ENCODE peak calls at places on chromosome 2, in six cellular contexts. One of them, this sample, is unnamed.

GRCh38 chr2:227456772-227457171 is 15.2 kb upstream of the AGFG1 start:
- DNase-seq in D341Med: no peak
- DNase-seq in activated gamma-delta T cell treated with anti-CD3 and anti-CD28 coated beads, Interleukin-2, amount 50 U/mL, for 16 hours: no peak
- DNase-seq in substantia nigra: no peak
- DNase-seq in K562: no peak
- DNase-seq in activated CD4-positive, CD25-positive, alpha-beta regulatory T cell: no peak
- DNase-seq in this sample: no peak

GRCh38 chr2:96153291-96153713 is 8.1 kb upstream of the DUSP2 start:
- DNase-seq in K562: no peak
- DNase-seq in D341Med: no peak
- DNase-seq in substantia nigra: no peak
- DNase-seq in activated CD4-positive, CD25-positive, alpha-beta regulatory T cell: no peak
- DNase-seq in activated gamma-delta T cell treated with anti-CD3 and anti-CD28 coated beads, Interleukin-2, amount 50 U/mL, for 16 hours: no peak
- DNase-seq in this sample: no peak

GRCh38 chr2:241636983-241637232 is at the start of gene THAP4:
- DNase-seq in substantia nigra: no peak
- DNase-seq in activated CD4-positive, CD25-positive, alpha-beta regulatory T cell: no peak
- DNase-seq in D341Med: no peak
- DNase-seq in activated gamma-delta T cell treated with anti-CD3 and anti-CD28 coated beads, Interleukin-2, amount 50 U/mL, for 16 hours: peak
- DNase-seq in K562: peak
- DNase-seq in this sample: no peak

GRCh38 chr2:218733615-218734021 is 23.0 kb downstream of the TTLL4 start:
- DNase-seq in D341Med: no peak
- DNase-seq in activated gamma-delta T cell treated with anti-CD3 and anti-CD28 coated beads, Interleukin-2, amount 50 U/mL, for 16 hours: no peak
- DNase-seq in substantia nigra: peak
- DNase-seq in activated CD4-positive, CD25-positive, alpha-beta regulatory T cell: no peak
- DNase-seq in K562: no peak
- DNase-seq in this sample: peak

GRCh38 chr2:230671117-230671516 is 41.5 kb upstream of the CAB39 start:
- DNase-seq in activated CD4-positive, CD25-positive, alpha-beta regulatory T cell: no peak
- DNase-seq in D341Med: no peak
- DNase-seq in activated gamma-delta T cell treated with anti-CD3 and anti-CD28 coated beads, Interleukin-2, amount 50 U/mL, for 16 hours: no peak
- DNase-seq in substantia nigra: no peak
- DNase-seq in K562: no peak
- DNase-seq in this sample: no peak

GRCh38 chr2:188788621-188789020 is 185.6 kb upstream of the COL3A1 start:
- DNase-seq in K562: no peak
- DNase-seq in D341Med: no peak
- DNase-seq in substantia nigra: no peak
- DNase-seq in activated gamma-delta T cell treated with anti-CD3 and anti-CD28 coated beads, Interleukin-2, amount 50 U/mL, for 16 hours: no peak
- DNase-seq in activated CD4-positive, CD25-positive, alpha-beta regulatory T cell: no peak
- DNase-seq in this sample: peak

GRCh38 chr2:17608251-17608650 is 67.8 kb downstream of the VSNL1 start:
- DNase-seq in substantia nigra: no peak
- DNase-seq in K562: no peak
- DNase-seq in activated gamma-delta T cell treated with anti-CD3 and anti-CD28 coated beads, Interleukin-2, amount 50 U/mL, for 16 hours: no peak
- DNase-seq in activated CD4-positive, CD25-positive, alpha-beta regulatory T cell: no peak
- DNase-seq in D341Med: no peak
- DNase-seq in this sample: no peak

GRCh38 chr2:25341753-25342371 is at the start of gene DNMT3A:
- DNase-seq in substantia nigra: peak
- DNase-seq in activated CD4-positive, CD25-positive, alpha-beta regulatory T cell: no peak
- DNase-seq in activated gamma-delta T cell treated with anti-CD3 and anti-CD28 coated beads, Interleukin-2, amount 50 U/mL, for 16 hours: no peak
- DNase-seq in K562: peak
- DNase-seq in D341Med: peak
- DNase-seq in this sample: no peak

GRCh38 chr2:96148410-96149217 is 3.4 kb upstream of the DUSP2 start:
- DNase-seq in D341Med: peak
- DNase-seq in activated gamma-delta T cell treated with anti-CD3 and anti-CD28 coated beads, Interleukin-2, amount 50 U/mL, for 16 hours: peak
- DNase-seq in substantia nigra: no peak
- DNase-seq in activated CD4-positive, CD25-positive, alpha-beta regulatory T cell: peak
- DNase-seq in K562: no peak
- DNase-seq in this sample: peak

GRCh38 chr2:109214651-109215371 is 85.8 kb downstream of the SH3RF3 start:
- DNase-seq in K562: no peak
- DNase-seq in D341Med: no peak
- DNase-seq in activated gamma-delta T cell treated with anti-CD3 and anti-CD28 coated beads, Interleukin-2, amount 50 U/mL, for 16 hours: no peak
- DNase-seq in activated CD4-positive, CD25-positive, alpha-beta regulatory T cell: no peak
- DNase-seq in substantia nigra: no peak
- DNase-seq in this sample: no peak

GRCh38 chr2:236516708-236517107 is 52.9 kb upstream of the ACKR3 start:
- DNase-seq in K562: no peak
- DNase-seq in substantia nigra: no peak
- DNase-seq in activated gamma-delta T cell treated with anti-CD3 and anti-CD28 coated beads, Interleukin-2, amount 50 U/mL, for 16 hours: no peak
- DNase-seq in activated CD4-positive, CD25-positive, alpha-beta regulatory T cell: no peak
- DNase-seq in D341Med: no peak
- DNase-seq in this sample: no peak

GRCh38 chr2:11175293-11175795 is 20.1 kb downstream of the SLC66A3 start:
- DNase-seq in activated CD4-positive, CD25-positive, alpha-beta regulatory T cell: no peak
- DNase-seq in substantia nigra: no peak
- DNase-seq in D341Med: no peak
- DNase-seq in K562: no peak
- DNase-seq in activated gamma-delta T cell treated with anti-CD3 and anti-CD28 coated beads, Interleukin-2, amount 50 U/mL, for 16 hours: no peak
- DNase-seq in this sample: peak

GRCh38 chr2:187093771-187094412 is 244.9 kb upstream of the ZSWIM2 start:
- DNase-seq in D341Med: no peak
- DNase-seq in activated gamma-delta T cell treated with anti-CD3 and anti-CD28 coated beads, Interleukin-2, amount 50 U/mL, for 16 hours: no peak
- DNase-seq in substantia nigra: no peak
- DNase-seq in activated CD4-positive, CD25-positive, alpha-beta regulatory T cell: no peak
- DNase-seq in K562: no peak
- DNase-seq in this sample: no peak

GRCh38 chr2:80889009-80889408 is 584.5 kb upstream of the LRRTM1 start:
- DNase-seq in D341Med: no peak
- DNase-seq in K562: no peak
- DNase-seq in activated CD4-positive, CD25-positive, alpha-beta regulatory T cell: no peak
- DNase-seq in activated gamma-delta T cell treated with anti-CD3 and anti-CD28 coated beads, Interleukin-2, amount 50 U/mL, for 16 hours: no peak
- DNase-seq in substantia nigra: no peak
- DNase-seq in this sample: no peak

GRCh38 chr2:207046642-207047213 is 107.4 kb downstream of the CPO start:
- DNase-seq in activated gamma-delta T cell treated with anti-CD3 and anti-CD28 coated beads, Interleukin-2, amount 50 U/mL, for 16 hours: no peak
- DNase-seq in substantia nigra: no peak
- DNase-seq in K562: no peak
- DNase-seq in activated CD4-positive, CD25-positive, alpha-beta regulatory T cell: no peak
- DNase-seq in D341Med: no peak
- DNase-seq in this sample: peak

GRCh38 chr2:122061206-122061605 is 305.8 kb downstream of the TSN start:
- DNase-seq in activated CD4-positive, CD25-positive, alpha-beta regulatory T cell: no peak
- DNase-seq in D341Med: no peak
- DNase-seq in activated gamma-delta T cell treated with anti-CD3 and anti-CD28 coated beads, Interleukin-2, amount 50 U/mL, for 16 hours: no peak
- DNase-seq in K562: no peak
- DNase-seq in substantia nigra: no peak
- DNase-seq in this sample: no peak

GRCh38 chr2:163717993-163718680 is 17.7 kb downstream of the FIGN start:
- DNase-seq in activated gamma-delta T cell treated with anti-CD3 and anti-CD28 coated beads, Interleukin-2, amount 50 U/mL, for 16 hours: no peak
- DNase-seq in substantia nigra: no peak
- DNase-seq in D341Med: no peak
- DNase-seq in activated CD4-positive, CD25-positive, alpha-beta regulatory T cell: no peak
- DNase-seq in K562: no peak
- DNase-seq in this sample: no peak

GRCh38 chr2:205783872-205784510 is 101.7 kb downstream of the NRP2 start:
- DNase-seq in activated CD4-positive, CD25-positive, alpha-beta regulatory T cell: no peak
- DNase-seq in D341Med: no peak
- DNase-seq in substantia nigra: no peak
- DNase-seq in K562: no peak
- DNase-seq in activated gamma-delta T cell treated with anti-CD3 and anti-CD28 coated beads, Interleukin-2, amount 50 U/mL, for 16 hours: no peak
- DNase-seq in this sample: no peak

This sample was measured in dermis microvascular lymphatic vessel endothelial cell.